ENCODE peak calls at places on chromosomes 2 and 18, in six cellular contexts. I is K562, S is HCT116, Z is transverse colon, J is endothelial cell of umbilical vein, X is sigmoid colon. C is an unnamed sample.

GRCh38 chr2:173231042-173231441 is 123.6 kb upstream of the CDCA7 start:
- DNase-seq in I (no peak), Z (peak; percentile 26), J (peak; percentile 58), S (no peak), X (no peak), C (no peak)

GRCh38 chr2:2564300-2565085 is 233.4 kb upstream of the MYT1L start:
- DNase-seq in Z (no peak), X (no peak), J (no peak), I (no peak), S (no peak), C (peak; percentile 62)

GRCh38 chr2:110157153-110157793 is 41.7 kb upstream of the MALL start:
- DNase-seq in Z (peak; percentile 27), J (peak; percentile 78), X (no peak), I (peak; percentile 38), S (peak; percentile 66), C (no peak)

GRCh38 chr2:138122891-138123290 is 158.6 kb downstream of the HNMT start:
- DNase-seq in J (no peak), X (no peak), Z (no peak), I (no peak), S (no peak), C (no peak)

GRCh38 chr2:12096425-12096824 is 350.0 kb downstream of the LPIN1 start:
- DNase-seq in Z (no peak), J (no peak), S (no peak), I (no peak), X (no peak), C (no peak)

GRCh38 chr18:62425465-62426190 is 97.2 kb upstream of the ZCCHC2 start:
- DNase-seq in Z (peak; percentile 77), J (peak; percentile 98), X (peak; percentile 94), I (peak; percentile 82), S (peak; percentile 90), C (no peak)

GRCh38 chr18:55069497-55069896 is 110.2 kb upstream of the CCDC68 start:
- DNase-seq in I (no peak), Z (no peak), J (no peak), S (no peak), X (no peak), C (no peak)

GRCh38 chr2:217090024-217090473 is 230.2 kb upstream of the TNP1 start:
- DNase-seq in J (peak; percentile 24), Z (no peak), S (no peak), I (peak; percentile 72), X (no peak), C (no peak)

GRCh38 chr2:181738074-181738473 is 57.8 kb upstream of the NEUROD1 start:
- DNase-seq in X (no peak), S (no peak), Z (no peak), J (peak; percentile 28), I (peak; percentile 8), C (no peak)

GRCh38 chr2:160492401-160493226 is 993 bp downstream of the RBMS1 start:
- DNase-seq in I (peak; percentile 20), S (peak; percentile 13), X (peak; percentile 86), Z (peak; percentile 56), J (peak; percentile 72), C (peak; percentile 86)

GRCh38 chr18:12625242-12625641 is 32.7 kb downstream of the SPIRE1 start:
- DNase-seq in J (no peak), X (no peak), S (no peak), Z (no peak), I (no peak), C (no peak)

GRCh38 chr18:13051950-13052349 is 60.8 kb downstream of the CEP192 start:
- DNase-seq in I (no peak), Z (no peak), S (no peak), J (peak; percentile 61), X (no peak), C (peak; percentile 83)

GRCh38 chr2:205448189-205448588 is 234.1 kb upstream of the NRP2 start:
- DNase-seq in J (no peak), I (no peak), Z (no peak), X (no peak), S (no peak), C (no peak)

GRCh38 chr2:170206805-170207407 is 29.0 kb downstream of the MYO3B start:
- DNase-seq in J (no peak), X (no peak), I (peak; percentile 54), S (no peak), Z (no peak), C (no peak)

GRCh38 chr2:228853151-228853550 is 417.9 kb downstream of the PID1 start:
- DNase-seq in S (no peak), J (no peak), X (no peak), Z (no peak), I (no peak), C (no peak)

GRCh38 chr2:109298851-109299250 is 169.8 kb downstream of the SH3RF3 start:
- DNase-seq in Z (no peak), X (no peak), I (no peak), S (no peak), J (no peak), C (no peak)

GRCh38 chr2:232873292-232873908 is 3.3 kb downstream of the SNORC start:
- DNase-seq in J (no peak), Z (no peak), X (peak; percentile 62), S (no peak), I (no peak), C (no peak)

GRCh38 chr2:237600205-237600846 is 9.8 kb upstream of the RAB17 start:
- DNase-seq in S (no peak), I (no peak), X (peak; percentile 86), J (peak; percentile 53), Z (no peak), C (no peak)

GRCh38 chr18:48031641-48032040 is 101.2 kb upstream of the SMAD2 start:
- DNase-seq in X (peak; percentile 49), J (no peak), S (no peak), I (no peak), Z (no peak), C (peak; percentile 61)

GRCh38 chr2:3780477-3781402 is 77.4 kb downstream of the DCDC2C start:
- DNase-seq in S (peak; percentile 46), I (peak; percentile 71), Z (peak; percentile 36), X (no peak), J (peak; percentile 51), C (peak; percentile 85)

GRCh38 chr2:15115786-15116185 is 445.3 kb downstream of the NBAS start:
- DNase-seq in Z (no peak), I (no peak), X (no peak), J (no peak), S (no peak), C (no peak)

GRCh38 chr2:36663851-36664715 is 32.4 kb upstream of the VIT start:
- DNase-seq in Z (no peak), J (peak; percentile 82), X (no peak), S (peak; percentile 64), I (peak; percentile 68), C (no peak)

GRCh38 chr2:215729985-215730620 is 283.2 kb downstream of the MREG start:
- DNase-seq in J (no peak), Z (no peak), S (no peak), X (no peak), I (no peak), C (no peak)

GRCh38 chr2:65016789-65017188 is 27.6 kb downstream of the SLC1A4 start:
- DNase-seq in X (peak; percentile 28), I (no peak), S (no peak), Z (no peak), J (no peak), C (no peak)

GRCh38 chr2:66171530-66171929 is 263.4 kb upstream of the MEIS1 start:
- DNase-seq in I (no peak), S (no peak), J (no peak), Z (no peak), X (no peak), C (no peak)

GRCh38 chr2:101704816-101705565 is 7.5 kb downstream of the MAP4K4 start:
- DNase-seq in S (no peak), Z (no peak), J (no peak), X (no peak), I (no peak), C (no peak)

GRCh38 chr2:54329482-54330225 is 73.6 kb upstream of the TSPYL6 start:
- DNase-seq in J (peak; percentile 66), S (no peak), X (no peak), Z (no peak), I (no peak), C (no peak)

GRCh38 chr2:54321062-54321461 is 65.0 kb upstream of the TSPYL6 start:
- DNase-seq in X (no peak), Z (no peak), S (no peak), J (no peak), I (no peak), C (no peak)

GRCh38 chr2:54330226-54331094 is 74.4 kb upstream of the TSPYL6 start:
- DNase-seq in I (peak; percentile 96), X (peak; percentile 99), J (peak; percentile 97), S (peak; percentile 88), Z (peak; percentile 96), C (peak; percentile 96)

DNA sequence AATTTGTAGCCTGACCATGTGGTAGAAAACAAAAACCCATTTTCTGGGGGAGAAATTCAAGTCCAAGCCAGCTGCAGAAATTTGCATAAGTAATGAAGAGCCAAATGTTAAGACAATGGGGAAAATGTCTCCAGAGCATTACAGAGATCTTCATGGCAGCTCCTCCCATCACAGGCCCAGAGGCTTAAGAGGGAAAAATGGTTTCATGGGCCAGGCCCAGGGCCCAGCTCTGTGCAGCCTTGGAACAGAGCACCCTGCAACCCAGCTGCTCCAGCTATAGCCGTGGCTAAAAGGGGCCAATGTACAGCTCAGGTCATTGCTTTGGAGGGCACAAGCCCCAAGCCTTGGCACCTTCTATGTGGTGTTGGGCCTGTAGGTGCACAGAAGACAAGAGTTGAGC is 69.1 kb upstream of the TSPYL6 start:
- DNase-seq in S (no peak), I (no peak), X (no peak), J (no peak), Z (no peak), C (no peak)
- TF ChIP-seq POLR2A in S (no peak), I (no peak), X (no peak), J (no peak), Z (no peak), C (no peak)

GRCh38 chr2:196068271-196069209 is at the start of gene DNAH7:
- DNase-seq in Z (peak; percentile 92), S (peak; percentile 31), J (peak; percentile 86), X (peak; percentile 95), I (peak; percentile 86), C (peak; percentile 97)
- TF ChIP-seq POLR2AphosphoS5 in Z (peak; percentile 60), S (no peak), J (no peak), X (peak; percentile 30), I (no peak), C (peak; percentile 69)

DNA sequence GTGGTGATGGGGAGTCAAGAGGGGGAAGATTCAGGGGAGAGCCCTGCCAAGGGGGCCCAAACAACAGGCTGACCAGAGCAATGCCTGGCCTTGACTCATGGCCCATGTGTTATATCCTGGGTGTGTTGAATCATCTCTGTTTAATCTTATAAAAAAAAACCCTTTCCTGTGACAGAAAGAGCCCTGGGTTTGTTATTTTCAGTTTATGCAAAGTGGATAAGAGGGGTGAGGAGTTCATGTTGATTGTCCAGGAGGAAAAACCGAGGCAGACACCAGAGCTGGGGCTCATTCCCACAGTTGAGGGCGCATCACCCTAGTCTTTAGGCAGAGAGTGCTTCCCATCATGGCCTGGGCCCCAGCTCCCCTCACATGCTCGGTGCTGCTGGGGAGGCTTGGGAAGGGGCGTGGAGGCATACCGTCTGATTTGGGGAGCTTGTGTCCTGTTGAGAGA is 30.9 kb upstream of the IL37 start:
- DNase-seq in S (no peak), J (no peak), X (no peak), Z (no peak), I (no peak), C (no peak)
- H3K4me1 ChIP-seq in S (peaks cover 3% of the 10 kb centered on the region), J (peaks cover 23% of the 10 kb centered on the region), X (no peaks in the 10 kb centered on the region), Z (no peaks in the 10 kb centered on the region), I (peaks cover 12% of the 10 kb centered on the region), C (peaks cover 35% of the 10 kb centered on the region)

GRCh38 chr2:178491612-178492011 is 11.4 kb downstream of the PLEKHA3 start:
- DNase-seq in J (no peak), X (no peak), S (no peak), I (peak; percentile 63), Z (no peak), C (no peak)
- TF ChIP-seq POLR2A in J (no peak), X (no peak), S (no peak), I (no peak), Z (no peak), C (no peak)

C was measured in spleen.